ENCODE peak calls at places on chromosomes 7 and 10, in seven cellular contexts. L is fibroblast of the aortic adventitia; Z is upper lobe of right lung; X is cardiac muscle cell; O is WTC11; T is CD8-positive, alpha-beta T cell; F is stomach. G is an unnamed sample.

GRCh38 chr10:5440206-5440605 is 27.8 kb downstream of the NET1 start:
- DNase-seq in L (no peak), Z (no peak), X (no peak), O (no peak), T (no peak), F (no peak), G (no peak)

GRCh38 chr10:75428434-75429158 is 2.8 kb upstream of the LRMDA start:
- DNase-seq in L (peak; percentile 28), Z (no peak), X (no peak), O (no peak), T (no peak), F (no peak), G (no peak)

GRCh38 chr10:98361131-98361633 is 53.8 kb downstream of the PYROXD2 start:
- DNase-seq in L (peak; percentile 100), Z (peak; percentile 78), X (peak; percentile 100), O (no peak), T (no peak), F (peak; percentile 39), G (no peak)

GRCh38 chr7:67450171-67450570 is 453.5 kb downstream of the TYW1 start:
- DNase-seq in L (no peak), Z (no peak), X (no peak), O (no peak), T (no peak), F (no peak), G (no peak)

GRCh38 chr10:69807122-69807521 is 5.4 kb downstream of the COL13A1 start:
- DNase-seq in L (peak; percentile 80), Z (no peak), X (peak; percentile 71), O (no peak), T (no peak), F (no peak), G (no peak)

GRCh38 chr7:19610194-19610943 is 98.5 kb downstream of the POLR1F start:
- DNase-seq in L (peak; percentile 1), Z (no peak), X (peak; percentile 7), O (no peak), T (no peak), F (no peak), G (no peak)

GRCh38 chr10:13346280-13346819 is 1.7 kb downstream of the SEPHS1 start:
- DNase-seq in L (peak; percentile 73), Z (no peak), X (peak; percentile 67), O (no peak), T (no peak), F (no peak), G (no peak)

GRCh38 chr10:26621889-26622681 is 75.4 kb upstream of the PDSS1 start:
- DNase-seq in L (peak; percentile 5), Z (peak; percentile 84), X (peak; percentile 15), O (peak; percentile 60), T (no peak), F (peak; percentile 85), G (no peak)

GRCh38 chr10:124619195-124619594 is 125.0 kb downstream of the FAM53B start:
- DNase-seq in L (no peak), Z (no peak), X (no peak), O (no peak), T (no peak), F (peak; percentile 76), G (no peak)

DNA sequence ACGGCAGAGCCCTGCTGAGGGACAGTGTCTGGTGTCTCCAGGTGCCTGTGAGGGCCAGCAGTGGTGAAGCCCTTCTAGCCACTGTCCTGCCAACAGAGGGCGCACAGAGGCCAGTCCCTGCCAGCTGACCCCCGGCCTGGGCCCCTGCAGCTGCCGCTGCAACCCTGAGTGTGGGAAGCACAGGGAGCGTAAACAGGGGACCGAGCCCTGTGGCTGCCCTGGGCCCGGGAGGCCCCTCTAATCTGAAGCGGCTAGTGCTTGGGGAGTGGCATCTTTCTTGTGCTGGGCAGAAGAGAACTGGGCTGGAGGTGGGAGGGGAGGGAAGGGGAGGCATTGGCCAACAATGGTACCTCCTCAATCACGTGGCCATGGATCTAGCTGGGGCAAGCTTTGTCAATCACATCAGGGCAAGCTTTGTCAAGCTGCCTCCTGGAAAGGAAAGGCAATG is 34.6 kb downstream of the TRIM8 start:
- DNase-seq in L (no peak), Z (peak; percentile 87), X (peak; percentile 74), O (peak; percentile 92), T (no peak), F (peak; percentile 78), G (peak; percentile 90)
- TF ChIP-seq CTCF in L (peak; percentile 65), Z (peak; percentile 68), X (peak; percentile 84), O (no peak), T (no peak), F (peak; percentile 59), G (peak; percentile 79)

GRCh38 chr7:157767466-157767865 is 430.7 kb downstream of the DNAJB6 start:
- DNase-seq in L (no peak), Z (no peak), X (no peak), O (no peak), T (no peak), F (no peak), G (no peak)

GRCh38 chr7:157769870-157770213 is 433.0 kb downstream of the DNAJB6 start:
- DNase-seq in L (no peak), Z (no peak), X (no peak), O (no peak), T (no peak), F (no peak), G (no peak)

GRCh38 chr7:157768198-157768597 is 431.4 kb downstream of the DNAJB6 start:
- DNase-seq in L (no peak), Z (no peak), X (no peak), O (no peak), T (no peak), F (no peak), G (no peak)

GRCh38 chr7:157770716-157771320 is 434.0 kb downstream of the DNAJB6 start:
- DNase-seq in L (no peak), Z (no peak), X (no peak), O (no peak), T (no peak), F (no peak), G (no peak)

GRCh38 chr7:157769016-157769869 is 432.4 kb downstream of the DNAJB6 start:
- DNase-seq in L (no peak), Z (no peak), X (no peak), O (no peak), T (no peak), F (no peak), G (no peak)
- TF ChIP-seq CTCF in L (no peak), Z (no peak), X (no peak), O (no peak), T (no peak), F (no peak), G (no peak)

GRCh38 chr10:44689368-44689767 is 221.8 kb upstream of the TMEM72 start:
- DNase-seq in L (peak; percentile 26), Z (no peak), X (no peak), O (peak; percentile 40), T (no peak), F (no peak), G (no peak)
- TF ChIP-seq CTCF in L (peak; percentile 55), Z (no peak), X (peak; percentile 28), O (no peak), T (no peak), F (no peak), G (peak; percentile 42)

GRCh38 chr10:107548301-107548700 is 383.8 kb upstream of the SORCS1 start:
- DNase-seq in L (no peak), Z (no peak), X (no peak), O (peak; percentile 29), T (no peak), F (no peak), G (no peak)

GRCh38 chr10:107544706-107545520 is 380.4 kb upstream of the SORCS1 start:
- DNase-seq in L (no peak), Z (peak; percentile 56), X (no peak), O (no peak), T (no peak), F (no peak), G (no peak)

GRCh38 chr10:107546986-107547385 is 382.5 kb upstream of the SORCS1 start:
- DNase-seq in L (no peak), Z (no peak), X (no peak), O (no peak), T (no peak), F (no peak), G (no peak)

GRCh38 chr10:107546239-107546638 is 381.7 kb upstream of the SORCS1 start:
- DNase-seq in L (peak; percentile 33), Z (no peak), X (peak; percentile 30), O (no peak), T (no peak), F (no peak), G (no peak)

GRCh38 chr10:107545717-107546116 is 381.2 kb upstream of the SORCS1 start:
- DNase-seq in L (no peak), Z (peak; percentile 48), X (no peak), O (no peak), T (no peak), F (no peak), G (no peak)
- TF ChIP-seq CTCF in L (no peak), Z (no peak), X (no peak), O (no peak), T (no peak), F (no peak), G (no peak)

DNA sequence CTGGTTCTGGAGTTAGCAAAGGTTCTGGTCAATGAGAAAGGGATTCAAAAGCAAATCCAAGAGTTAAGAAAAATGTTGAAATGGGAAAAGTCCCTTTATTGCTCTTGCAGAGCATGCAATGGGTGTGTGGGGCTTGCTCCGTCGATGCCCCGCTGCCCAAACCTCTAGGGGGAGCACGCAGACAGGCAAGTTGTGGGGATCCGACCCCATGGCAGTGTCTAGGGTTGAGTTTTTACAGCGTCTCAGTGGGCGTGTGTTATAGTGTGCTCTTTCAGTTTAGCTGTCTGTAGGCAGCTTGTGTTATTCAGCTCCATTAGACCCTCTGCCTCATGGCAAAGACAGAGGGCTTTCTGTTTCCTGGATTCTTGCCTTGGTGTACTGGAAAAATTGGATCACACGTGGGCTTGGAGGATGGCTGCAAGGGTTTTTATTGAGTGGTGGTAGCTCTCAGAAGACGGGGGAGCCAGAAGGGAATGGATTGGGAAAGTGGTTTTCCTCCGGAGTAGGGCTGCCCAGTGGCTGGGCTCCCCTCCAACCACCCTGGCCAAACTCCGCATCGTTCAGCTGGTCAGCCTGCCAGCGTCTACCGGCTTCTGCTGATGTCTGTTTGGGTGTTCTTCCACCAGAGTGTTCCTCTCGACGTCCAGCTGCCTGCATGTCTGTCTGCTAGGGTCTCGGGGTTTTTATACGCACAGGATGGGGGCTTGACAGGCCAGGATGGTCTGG is 102.3 kb upstream of the PLXDC2 start:
- DNase-seq in L (no peak), Z (no peak), X (peak; percentile 46), O (peak; percentile 81), T (no peak), F (no peak), G (no peak)
- TF ChIP-seq CTCF in L (no peak), Z (no peak), X (peak; percentile 40), O (peak; percentile 41), T (no peak), F (no peak), G (no peak)

DNA sequence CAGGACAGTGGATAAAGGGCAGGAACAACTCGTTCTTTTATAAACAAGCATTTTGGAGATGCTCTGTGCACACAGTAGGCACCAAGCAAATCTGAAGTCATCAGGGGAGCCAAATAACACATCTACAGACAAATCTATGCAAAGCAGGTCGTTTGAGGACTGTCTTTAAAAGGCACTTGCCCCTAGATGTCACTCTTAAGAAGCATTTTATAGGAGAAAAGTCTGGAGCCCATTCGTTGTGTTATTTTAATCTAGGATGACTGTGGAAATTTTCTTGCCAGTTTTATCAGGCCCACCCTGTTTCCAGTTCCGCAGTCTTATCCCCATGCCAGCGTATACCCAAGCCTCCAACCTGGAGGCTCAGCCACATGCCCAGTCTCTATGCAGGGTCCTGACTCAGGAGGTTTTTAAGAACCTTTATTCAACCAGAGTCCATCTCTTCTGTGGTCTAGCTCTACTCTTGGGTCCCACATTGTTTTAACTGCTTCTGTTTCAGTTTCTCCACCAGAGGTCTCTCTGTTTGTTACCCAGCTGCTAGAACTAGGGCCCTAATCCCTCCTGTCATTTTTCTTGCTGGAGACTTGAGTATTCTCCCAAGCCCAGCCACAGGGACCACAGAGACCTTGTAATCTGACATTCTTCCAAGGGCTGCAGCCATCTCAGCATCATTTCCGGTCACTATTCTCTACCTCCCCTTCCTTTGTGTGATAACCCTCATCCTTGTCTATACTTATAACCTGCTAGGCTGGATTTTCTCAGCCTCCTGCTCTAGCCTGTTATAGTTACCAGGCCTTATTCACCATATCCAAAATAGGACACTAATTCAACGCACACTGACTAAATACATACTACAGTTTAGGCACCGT is 26.7 kb downstream of the PIK3CG start:
- DNase-seq in L (no peak), Z (no peak), X (peak; percentile 17), O (no peak), T (no peak), F (no peak), G (no peak)
- TF ChIP-seq CTCF in L (peak; percentile 13), Z (no peak), X (peak; percentile 22), O (no peak), T (no peak), F (no peak), G (no peak)